ENCODE peak calls at places on chromosomes 16 and 17, in eight cellular contexts. One of them, this sample, is unnamed.

GRCh38 chr17:76141212-76142043 is at the start of gene FOXJ1:
- DNase-seq in fibroblast of lung: peak
- DNase-seq in cardiac muscle cell: peak
- DNase-seq in uterus: peak
- DNase-seq in stomach: peak
- DNase-seq in Calu3: peak
- DNase-seq in ovary: peak
- DNase-seq in vagina: no peak
- DNase-seq in this sample: peak

GRCh38 chr17:39622380-39623006 is 4.3 kb upstream of the PPP1R1B start:
- DNase-seq in fibroblast of lung: no peak
- DNase-seq in cardiac muscle cell: no peak
- DNase-seq in Calu3: peak
- DNase-seq in vagina: no peak
- DNase-seq in stomach: no peak
- DNase-seq in ovary: no peak
- DNase-seq in uterus: no peak
- DNase-seq in this sample: no peak

GRCh38 chr16:10871157-10871991 is 5.6 kb upstream of the CIITA start:
- DNase-seq in Calu3: peak
- DNase-seq in cardiac muscle cell: peak
- DNase-seq in stomach: peak
- DNase-seq in uterus: peak
- DNase-seq in fibroblast of lung: peak
- DNase-seq in ovary: no peak
- DNase-seq in vagina: no peak
- DNase-seq in this sample: peak

GRCh38 chr16:5026664-5027063 is 7.1 kb downstream of the NAGPA start:
- DNase-seq in stomach: no peak
- DNase-seq in uterus: no peak
- DNase-seq in Calu3: no peak
- DNase-seq in ovary: no peak
- DNase-seq in vagina: no peak
- DNase-seq in fibroblast of lung: no peak
- DNase-seq in cardiac muscle cell: no peak
- DNase-seq in this sample: no peak

GRCh38 chr16:57898961-57899360 is 72.0 kb downstream of the CNGB1 start:
- DNase-seq in vagina: no peak
- DNase-seq in Calu3: no peak
- DNase-seq in cardiac muscle cell: no peak
- DNase-seq in ovary: no peak
- DNase-seq in uterus: no peak
- DNase-seq in fibroblast of lung: no peak
- DNase-seq in stomach: no peak
- DNase-seq in this sample: no peak

GRCh38 chr16:10942352-10943297 is at the start of gene DEXI:
- DNase-seq in Calu3: peak
- DNase-seq in cardiac muscle cell: peak
- DNase-seq in vagina: no peak
- DNase-seq in stomach: peak
- DNase-seq in fibroblast of lung: peak
- DNase-seq in ovary: peak
- DNase-seq in uterus: peak
- DNase-seq in this sample: peak

GRCh38 chr16:21001262-21001661 is 100.7 kb downstream of the LYRM1 start:
- DNase-seq in stomach: no peak
- DNase-seq in Calu3: peak
- DNase-seq in cardiac muscle cell: peak
- DNase-seq in fibroblast of lung: peak
- DNase-seq in vagina: no peak
- DNase-seq in ovary: no peak
- DNase-seq in uterus: no peak
- DNase-seq in this sample: no peak

GRCh38 chr17:81708739-81709185 is 3.3 kb upstream of the SLC25A10 start:
- DNase-seq in uterus: no peak
- DNase-seq in fibroblast of lung: no peak
- DNase-seq in cardiac muscle cell: no peak
- DNase-seq in ovary: no peak
- DNase-seq in Calu3: no peak
- DNase-seq in stomach: no peak
- DNase-seq in vagina: no peak
- DNase-seq in this sample: no peak

GRCh38 chr17:50018909-50019308 is 23.9 kb upstream of the DLX3 start:
- DNase-seq in Calu3: no peak
- DNase-seq in ovary: no peak
- DNase-seq in cardiac muscle cell: no peak
- DNase-seq in uterus: no peak
- DNase-seq in vagina: no peak
- DNase-seq in fibroblast of lung: no peak
- DNase-seq in stomach: no peak
- DNase-seq in this sample: no peak

GRCh38 chr16:30399435-30400186 is 4.4 kb downstream of the ZNF48 start:
- DNase-seq in ovary: no peak
- DNase-seq in vagina: no peak
- DNase-seq in stomach: no peak
- DNase-seq in uterus: no peak
- DNase-seq in cardiac muscle cell: no peak
- DNase-seq in Calu3: no peak
- DNase-seq in fibroblast of lung: no peak
- DNase-seq in this sample: no peak

GRCh38 chr16:56029026-56029425 is 153.9 kb upstream of the CES5A start:
- DNase-seq in stomach: no peak
- DNase-seq in vagina: no peak
- DNase-seq in uterus: no peak
- DNase-seq in fibroblast of lung: no peak
- DNase-seq in Calu3: no peak
- DNase-seq in cardiac muscle cell: no peak
- DNase-seq in ovary: no peak
- DNase-seq in this sample: no peak

DNA sequence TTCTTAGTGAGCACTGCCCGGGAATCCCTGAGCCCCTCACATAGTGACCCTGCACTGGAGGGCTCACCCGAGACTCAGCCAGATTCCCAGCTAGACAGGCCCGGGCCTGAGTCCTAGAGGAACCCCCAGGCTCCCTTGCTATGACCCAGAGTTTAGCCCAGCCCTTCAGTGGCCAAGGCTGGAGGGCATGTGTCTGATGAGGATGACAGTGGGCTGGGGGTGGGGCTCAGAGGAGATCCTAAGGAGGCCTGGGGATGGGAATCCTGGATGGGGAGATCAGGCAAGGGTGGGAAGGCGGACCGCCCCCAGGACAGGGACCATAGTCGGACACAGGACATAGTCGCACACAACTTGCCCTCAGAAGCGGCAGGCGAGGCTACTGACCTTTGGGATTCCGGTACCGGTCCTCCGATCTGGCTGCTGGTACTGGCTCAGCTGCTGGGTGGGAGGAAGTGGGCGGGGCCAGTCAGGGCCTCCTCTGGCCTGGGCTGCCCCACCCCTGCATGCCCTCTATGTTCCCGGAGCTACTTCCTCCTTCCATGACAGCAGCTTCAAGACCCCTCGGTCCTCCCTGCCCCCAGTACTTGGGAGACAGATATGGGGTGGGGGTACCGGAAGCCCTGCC is 1.1 kb downstream of the CD79B start:
- DNase-seq in stomach: peak
- DNase-seq in fibroblast of lung: no peak
- DNase-seq in Calu3: no peak
- DNase-seq in uterus: peak
- DNase-seq in cardiac muscle cell: peak
- DNase-seq in ovary: peak
- DNase-seq in vagina: no peak
- DNase-seq in this sample: peak
- TF ChIP-seq CTCF in stomach: no peak
- TF ChIP-seq CTCF in fibroblast of lung: no peak
- TF ChIP-seq CTCF in Calu3: no peak
- TF ChIP-seq CTCF in uterus: no peak
- TF ChIP-seq CTCF in cardiac muscle cell: no peak
- TF ChIP-seq CTCF in ovary: no peak
- TF ChIP-seq CTCF in vagina: no peak
- TF ChIP-seq CTCF in this sample: no peak

DNA sequence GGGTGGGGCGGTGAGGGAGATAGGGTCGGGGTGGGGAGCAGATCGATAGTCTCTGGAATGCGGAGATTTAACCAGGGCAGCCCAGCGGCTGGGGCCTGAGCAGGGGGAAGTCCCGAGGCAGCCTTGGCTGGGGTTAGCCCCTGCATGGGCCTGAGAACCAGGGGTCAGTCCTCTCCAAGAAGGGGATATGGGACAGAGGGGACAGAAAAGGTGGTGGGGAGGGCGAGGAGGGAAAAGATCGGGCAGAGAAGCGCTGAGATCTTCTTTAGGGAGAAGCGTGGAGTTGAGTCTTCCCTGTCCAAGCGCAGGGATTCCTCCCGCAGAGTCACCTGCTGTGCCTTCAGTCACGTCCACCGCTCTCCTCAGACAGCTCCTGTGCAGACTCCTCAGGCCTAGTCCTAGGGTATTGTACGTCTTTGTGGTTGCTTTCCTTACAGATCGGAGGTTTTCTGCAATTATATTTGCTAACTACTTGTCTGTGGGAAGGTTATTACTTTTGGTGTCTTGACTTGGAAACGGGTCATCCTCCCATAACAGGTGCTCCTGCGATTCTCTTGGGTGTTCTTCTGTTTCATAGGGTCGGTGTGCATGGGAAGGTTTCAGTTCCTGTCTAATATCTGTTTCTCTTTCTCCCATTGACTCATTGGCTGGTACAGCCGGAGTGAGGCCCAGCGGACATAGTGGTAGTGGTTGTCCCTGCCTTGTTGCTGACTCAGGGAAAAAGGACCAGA is 952 bp downstream of the CD300A start:
- DNase-seq in fibroblast of lung: no peak
- DNase-seq in ovary: no peak
- DNase-seq in Calu3: no peak
- DNase-seq in vagina: no peak
- DNase-seq in stomach: peak
- DNase-seq in cardiac muscle cell: no peak
- DNase-seq in uterus: no peak
- DNase-seq in this sample: no peak
- TF ChIP-seq CTCF in fibroblast of lung: no peak
- TF ChIP-seq CTCF in ovary: no peak
- TF ChIP-seq CTCF in Calu3: no peak
- TF ChIP-seq CTCF in vagina: no peak
- TF ChIP-seq CTCF in stomach: no peak
- TF ChIP-seq CTCF in cardiac muscle cell: no peak
- TF ChIP-seq CTCF in uterus: no peak
- TF ChIP-seq CTCF in this sample: no peak

DNA sequence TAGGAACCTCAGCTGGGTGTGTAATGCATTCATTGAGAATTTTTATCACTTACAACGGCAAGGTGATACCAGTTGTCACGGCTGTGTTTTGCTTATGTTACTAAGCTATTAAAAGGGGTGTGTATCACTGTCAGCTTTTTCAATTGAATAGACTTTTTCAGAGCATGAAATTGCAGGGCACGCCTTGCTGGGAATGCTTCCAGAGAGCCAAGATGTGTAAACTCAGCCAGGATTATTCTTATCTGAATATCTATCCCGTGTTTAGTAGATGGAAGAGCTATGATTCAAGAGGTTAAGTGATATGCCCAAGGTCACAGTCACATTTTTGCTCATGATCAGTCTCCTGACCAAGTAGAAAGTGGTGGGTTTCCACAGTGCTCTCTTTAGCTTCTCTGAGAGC is 6.6 kb upstream of the TEKT3 start:
- DNase-seq in ovary: no peak
- DNase-seq in vagina: no peak
- DNase-seq in stomach: no peak
- DNase-seq in Calu3: no peak
- DNase-seq in cardiac muscle cell: no peak
- DNase-seq in fibroblast of lung: peak
- DNase-seq in uterus: peak
- DNase-seq in this sample: no peak
- TF ChIP-seq CTCF in ovary: no peak
- TF ChIP-seq CTCF in vagina: no peak
- TF ChIP-seq CTCF in stomach: no peak
- TF ChIP-seq CTCF in Calu3: no peak
- TF ChIP-seq CTCF in cardiac muscle cell: no peak
- TF ChIP-seq CTCF in fibroblast of lung: no peak
- TF ChIP-seq CTCF in uterus: no peak
- TF ChIP-seq CTCF in this sample: no peak

GRCh38 chr17:55527520-55528118 is 16.4 kb upstream of the SMIM36 start:
- DNase-seq in Calu3: peak
- DNase-seq in fibroblast of lung: peak
- DNase-seq in ovary: peak
- DNase-seq in stomach: no peak
- DNase-seq in cardiac muscle cell: peak
- DNase-seq in uterus: peak
- DNase-seq in vagina: no peak
- DNase-seq in this sample: no peak
- TF ChIP-seq CTCF in Calu3: no peak
- TF ChIP-seq CTCF in fibroblast of lung: peak
- TF ChIP-seq CTCF in ovary: peak
- TF ChIP-seq CTCF in stomach: no peak
- TF ChIP-seq CTCF in cardiac muscle cell: peak
- TF ChIP-seq CTCF in uterus: peak
- TF ChIP-seq CTCF in vagina: peak
- TF ChIP-seq CTCF in this sample: no peak